ENCODE peak calls at places on chromosomes 4 and X, in four cellular contexts. D, C, H and E are unnamed samples.

GRCh38 chrX:48714573-48714972 is 18.0 kb downstream of the SUV39H1 start:
- DNase-seq in D (no peak), C (no peak), H (no peak), E (no peak)

GRCh38 chr4:108370291-108370690 is 201.6 kb upstream of the LEF1 start:
- DNase-seq in D (no peak), C (no peak), H (no peak), E (no peak)

GRCh38 chr4:189265515-189265914 is 675.2 kb upstream of the FRG1 start:
- DNase-seq in D (no peak), C (no peak), H (no peak), E (no peak)

GRCh38 chr4:115596265-115597001 is 483.0 kb upstream of the NDST4 start:
- DNase-seq in D (no peak), C (no peak), H (no peak), E (no peak)

GRCh38 chr4:182289809-182290208 is 46.6 kb downstream of the TENM3 start:
- DNase-seq in D (no peak), C (no peak), H (no peak), E (no peak)

GRCh38 chr4:53098681-53099121 is 236.6 kb downstream of the RASL11B start:
- DNase-seq in D (no peak), C (no peak), H (no peak), E (no peak)

GRCh38 chr4:155529197-155529596 is 137.5 kb upstream of the GUCY1A1 start:
- DNase-seq in D (no peak), C (peak; percentile 23), H (no peak), E (no peak)

GRCh38 chr4:48047421-48047844 is 30.9 kb downstream of the NIPAL1 start:
- DNase-seq in D (no peak), C (no peak), H (peak; percentile 84), E (no peak)

GRCh38 chr4:80495847-80496246 is 160.3 kb downstream of the CFAP299 start:
- DNase-seq in D (no peak), C (no peak), H (no peak), E (no peak)

GRCh38 chrX:129000018-129000417 is 523.3 kb downstream of the SMARCA1 start:
- DNase-seq in D (peak; percentile 3), C (no peak), H (no peak), E (no peak)

GRCh38 chr4:101020956-101021355 is 326.4 kb downstream of the PPP3CA start:
- DNase-seq in D (no peak), C (no peak), H (peak; percentile 53), E (no peak)

GRCh38 chr4:10077101-10077491 is 39.5 kb downstream of the WDR1 start:
- DNase-seq in D (no peak), C (no peak), H (no peak), E (no peak)

GRCh38 chr4:154039435-154040061 is 250.7 kb upstream of the SFRP2 start:
- DNase-seq in D (no peak), C (no peak), H (no peak), E (no peak)

GRCh38 chrX:48071064-48071985 is at the start of gene ZNF630:
- DNase-seq in D (no peak), C (peak; percentile 75), H (peak; percentile 43), E (peak; percentile 44)

GRCh38 chrX:72735561-72735960 is 21.5 kb upstream of the PHKA1 start:
- DNase-seq in D (no peak), C (no peak), H (no peak), E (no peak)

GRCh38 chr4:8770518-8771257 is 101.0 kb downstream of the HMX1 start:
- DNase-seq in D (no peak), C (no peak), H (no peak), E (no peak)

GRCh38 chr4:105451346-105451745 is 22.5 kb downstream of the PPA2 start:
- DNase-seq in D (no peak), C (no peak), H (no peak), E (no peak)

GRCh38 chrX:13479452-13479813 is 90.0 kb upstream of the EGFL6 start:
- DNase-seq in D (no peak), C (no peak), H (no peak), E (no peak)

GRCh38 chr4:78627046-78627965 is 75.7 kb downstream of the ANXA3 start:
- DNase-seq in D (no peak), C (no peak), H (no peak), E (no peak)

GRCh38 chr4:11496313-11496956 is 67.7 kb upstream of the HS3ST1 start:
- DNase-seq in D (no peak), C (no peak), H (no peak), E (no peak)

GRCh38 chr4:81164623-81165416 is 50.2 kb downstream of the PRKG2 start:
- DNase-seq in D (peak; percentile 40), C (no peak), H (no peak), E (no peak)

GRCh38 chrX:119095936-119096335 is 23.1 kb downstream of the CT47C1 start:
- DNase-seq in D (no peak), C (no peak), H (no peak), E (no peak)

GRCh38 chrX:125439194-125439849 is 119.7 kb downstream of the TEX13C start:
- DNase-seq in D (no peak), C (no peak), H (no peak), E (no peak)

GRCh38 chr4:56220261-56220660 is 167.0 kb downstream of the AASDH start:
- DNase-seq in D (no peak), C (no peak), H (no peak), E (no peak)

GRCh38 chr4:140427104-140427918 is at the start of gene CLGN:
- DNase-seq in D (peak; percentile 77), C (peak; percentile 95), H (peak; percentile 2), E (peak; percentile 60)

GRCh38 chrX:115449742-115450141 is 111.2 kb upstream of the PLS3 start:
- DNase-seq in D (peak; percentile 39), C (no peak), H (no peak), E (no peak)

GRCh38 chr4:36264205-36264826 is 17.1 kb upstream of the DTHD1 start:
- DNase-seq in D (no peak), C (no peak), H (no peak), E (no peak)

GRCh38 chr4:82097504-82097903 is 276.3 kb downstream of the HNRNPD start:
- DNase-seq in D (no peak), C (no peak), H (no peak), E (no peak)

GRCh38 chr4:38131371-38132139 is 171.4 kb downstream of the PTTG2 start:
- DNase-seq in D (no peak), C (no peak), H (peak; percentile 84), E (peak; percentile 32)

GRCh38 chr4:74054483-74055032 is 16.1 kb upstream of the CXCL3 start:
- DNase-seq in D (no peak), C (no peak), H (no peak), E (no peak)

GRCh38 chrX:115690554-115691216 is 129.7 kb downstream of the PLS3 start:
- DNase-seq in D (peak; percentile 19), C (peak; percentile 64), H (peak; percentile 23), E (peak; percentile 41)

GRCh38 chr4:5708171-5708828 is at the start of gene EVC2:
- DNase-seq in D (no peak), C (peak; percentile 58), H (no peak), E (no peak)

GRCh38 chr4:152661649-152662048 is 18.1 kb downstream of the TMEM154 start:
- DNase-seq in D (no peak), C (no peak), H (no peak), E (no peak)

GRCh38 chrX:143633530-143634372 is 2.1 kb downstream of the SLITRK4 start:
- DNase-seq in D (no peak), C (no peak), H (no peak), E (no peak)

GRCh38 chr4:25410820-25411529 is 33.9 kb downstream of the ANAPC4 start:
- DNase-seq in D (no peak), C (no peak), H (no peak), E (no peak)

GRCh38 chr4:25403699-25404098 is 26.6 kb downstream of the ANAPC4 start:
- DNase-seq in D (no peak), C (no peak), H (no peak), E (no peak)

GRCh38 chr4:25402521-25402920 is 25.5 kb downstream of the ANAPC4 start:
- DNase-seq in D (no peak), C (no peak), H (no peak), E (no peak)

GRCh38 chr4:25405453-25405852 is 28.4 kb downstream of the ANAPC4 start:
- DNase-seq in D (no peak), C (no peak), H (no peak), E (no peak)

GRCh38 chr4:25406081-25406692 is 29.1 kb downstream of the ANAPC4 start:
- DNase-seq in D (peak; percentile 45), C (no peak), H (no peak), E (no peak)
- TF ChIP-seq FOXM1 in D (no peak), C (no peak), H (no peak), E (no peak)

DNA sequence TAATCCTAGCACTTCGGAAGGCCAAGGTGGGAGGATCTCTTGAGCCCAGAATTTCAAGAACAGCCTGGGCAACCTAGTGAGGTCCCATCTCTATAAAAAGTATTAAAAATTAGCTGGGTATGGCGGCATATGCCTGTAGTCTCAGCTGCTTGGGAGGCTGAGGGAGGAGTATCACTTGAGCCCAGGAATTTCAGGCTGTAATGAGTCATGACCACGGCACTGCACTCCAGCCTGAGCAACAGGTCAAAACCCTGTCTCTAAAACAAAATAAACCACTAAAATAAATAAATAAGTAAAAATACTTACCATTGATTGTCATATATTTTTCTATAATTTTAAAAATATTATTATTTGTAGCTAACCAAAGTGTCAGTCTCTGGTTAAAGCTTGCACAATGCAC is 315.6 kb upstream of the SMIM31 start:
- DNase-seq in D (no peak), C (no peak), H (no peak), E (no peak)
- TF ChIP-seq RAD21 in D (no peak), C (no peak), H (no peak), E (no peak)

DNA sequence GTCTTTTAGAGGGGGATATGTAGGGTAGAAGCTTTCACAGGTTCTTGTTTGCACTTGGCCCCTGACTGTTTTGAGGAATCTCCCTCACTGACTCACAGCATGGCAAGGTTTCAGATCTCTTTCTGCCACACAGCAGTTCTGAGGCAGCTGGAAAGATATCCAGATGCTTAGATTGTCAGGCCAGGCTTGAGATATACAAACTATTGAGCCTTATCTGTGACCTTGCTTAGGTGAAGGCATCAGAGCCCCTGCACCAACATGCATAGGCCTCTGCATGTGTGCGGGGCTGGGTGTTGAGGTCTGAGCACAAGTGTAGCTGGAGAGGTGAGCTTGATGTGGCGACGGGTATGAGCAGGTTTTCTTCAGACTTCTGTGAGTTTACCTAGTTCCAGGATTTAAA is 80.9 kb upstream of the MSANTD1 start:
- DNase-seq in D (no peak), C (peak; percentile 10), H (peak; percentile 8), E (no peak)
- TF ChIP-seq USF2 in D (no peak), C (no peak), H (no peak), E (no peak)

GRCh38 chr4:184357783-184358182 is 116.6 kb downstream of the IRF2 start:
- DNase-seq in D (no peak), C (no peak), H (no peak), E (no peak)

GRCh38 chr4:184355857-184356256 is 118.5 kb downstream of the IRF2 start:
- DNase-seq in D (no peak), C (no peak), H (no peak), E (no peak)

GRCh38 chr4:184355111-184355604 is 119.2 kb downstream of the IRF2 start:
- DNase-seq in D (peak; percentile 89), C (peak; percentile 48), H (peak; percentile 84), E (peak; percentile 88)

GRCh38 chr4:184357164-184357563 is 117.2 kb downstream of the IRF2 start:
- DNase-seq in D (no peak), C (no peak), H (no peak), E (no peak)

GRCh38 chr4:184356366-184356765 is 118.0 kb downstream of the IRF2 start:
- DNase-seq in D (no peak), C (no peak), H (no peak), E (no peak)
- TF ChIP-seq FOXM1 in D (no peak), C (no peak), H (no peak), E (no peak)